ENCODE peak calls at places on chromosomes 13 and 19, in five cellular contexts. V is bronchial epithelial cell, S is esophagus muscularis mucosa, H is AG04450, L is lung. Z is an unnamed sample.

GRCh38 chr13:98853791-98854191 is 101.3 kb upstream of the SLC15A1 start:
- DNase-seq in V (no peak), S (no peak), H (no peak), L (no peak), Z (no peak)

GRCh38 chr13:22031702-22032286 is 360.9 kb downstream of the FGF9 start:
- DNase-seq in V (no peak), S (peak), H (no peak), L (no peak), Z (no peak)

GRCh38 chr19:52724701-52725514 is 9.9 kb downstream of the ZNF611 start:
- DNase-seq in V (no peak), S (no peak), H (no peak), L (no peak), Z (no peak)

GRCh38 chr13:46844431-46844830 is 47.5 kb upstream of the ESD start:
- DNase-seq in V (peak), S (no peak), H (no peak), L (no peak), Z (no peak)

GRCh38 chr19:42831221-42832019 is 48.1 kb downstream of the PSG1 start:
- DNase-seq in V (peak), S (no peak), H (no peak), L (no peak), Z (peak)

GRCh38 chr19:10274589-10274988 is 3.7 kb downstream of the ICAM1 start:
- DNase-seq in V (no peak), S (no peak), H (no peak), L (no peak), Z (no peak)

GRCh38 chr19:32930567-32930966 is 41.2 kb downstream of the CEP89 start:
- DNase-seq in V (no peak), S (no peak), H (no peak), L (no peak), Z (no peak)

GRCh38 chr13:114128624-114129522 is 3.5 kb downstream of the RASA3 start:
- DNase-seq in V (peak), S (no peak), H (peak), L (peak), Z (peak)

GRCh38 chr19:3304871-3305423 is 61.4 kb upstream of the NFIC start:
- DNase-seq in V (peak), S (peak), H (peak), L (peak), Z (no peak)

GRCh38 chr19:35063940-35064818 is 22.7 kb downstream of the HPN start:
- DNase-seq in V (peak), S (no peak), H (no peak), L (no peak), Z (peak)

GRCh38 chr13:51785592-51786424 is 18.2 kb downstream of the DHRS12 start:
- DNase-seq in V (no peak), S (no peak), H (no peak), L (no peak), Z (no peak)

GRCh38 chr13:24274452-24274971 is 34.9 kb upstream of the C1QTNF9 start:
- DNase-seq in V (peak), S (no peak), H (peak), L (no peak), Z (no peak)

GRCh38 chr13:113729329-113730019 is 29.6 kb upstream of the TMEM255B start:
- DNase-seq in V (no peak), S (no peak), H (no peak), L (no peak), Z (no peak)

GRCh38 chr19:51497666-51498065 is 3.9 kb downstream of the SIGLEC12 start:
- DNase-seq in V (no peak), S (no peak), H (no peak), L (no peak), Z (no peak)

GRCh38 chr13:74206061-74206561 is 71.9 kb upstream of the KLF12 start:
- DNase-seq in V (peak), S (no peak), H (peak), L (no peak), Z (no peak)

GRCh38 chr13:37869756-37870488 is at the start of gene TRPC4:
- DNase-seq in V (peak), S (no peak), H (no peak), L (no peak), Z (peak)

DNA sequence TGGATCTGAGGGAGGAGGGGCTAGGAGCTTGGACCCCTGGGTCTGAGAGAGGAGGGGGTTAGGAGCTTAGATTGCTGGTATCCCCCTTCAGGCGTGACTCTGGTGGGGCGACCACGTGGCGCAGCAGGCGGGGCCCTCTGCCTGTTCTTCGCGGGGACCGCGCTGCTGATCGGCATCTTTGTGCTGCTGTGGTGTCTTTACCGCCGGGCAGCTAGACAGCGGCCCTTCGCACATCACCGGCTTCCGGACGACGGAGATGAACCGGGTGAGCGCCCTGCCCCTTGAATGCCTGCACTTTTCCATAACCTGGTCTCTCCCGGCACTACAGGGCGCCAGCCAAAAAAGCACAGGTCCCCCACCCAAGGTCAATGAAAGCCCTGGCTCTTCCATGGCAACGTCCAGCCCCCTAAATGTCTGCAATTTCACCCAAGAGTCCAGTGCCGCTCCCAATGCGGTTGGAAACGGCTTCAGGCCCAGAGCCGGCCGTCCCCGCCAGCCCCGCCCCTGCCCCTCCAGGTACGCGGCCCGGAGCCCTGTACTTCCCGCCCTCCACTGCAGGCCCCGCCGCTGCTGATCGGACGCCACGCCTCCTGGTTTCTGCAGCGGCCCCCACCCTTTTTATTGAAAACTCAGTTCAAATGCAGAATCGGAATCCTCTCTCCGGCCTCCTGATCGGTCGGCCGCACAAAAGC is 2.8 kb downstream of the GFY start:
- DNase-seq in V (no peak), S (no peak), H (no peak), L (no peak), Z (no peak)
- H3K4me3 ChIP-seq in V (peak), S (peak), H (no peak), L (no peak), Z (no peak)

GRCh38 chr19:53875602-53876340 is 6.2 kb upstream of the PRKCG start:
- DNase-seq in V (no peak), S (no peak), H (no peak), L (no peak), Z (no peak)

GRCh38 chr19:53878786-53879144 is 3.2 kb upstream of the PRKCG start:
- DNase-seq in V (no peak), S (no peak), H (no peak), L (no peak), Z (no peak)

GRCh38 chr19:53877361-53877766 is 4.6 kb upstream of the PRKCG start:
- DNase-seq in V (no peak), S (no peak), H (no peak), L (no peak), Z (no peak)

GRCh38 chr19:53874384-53874995 is 6.8 kb downstream of the MYADM start:
- DNase-seq in V (no peak), S (no peak), H (no peak), L (no peak), Z (no peak)

DNA sequence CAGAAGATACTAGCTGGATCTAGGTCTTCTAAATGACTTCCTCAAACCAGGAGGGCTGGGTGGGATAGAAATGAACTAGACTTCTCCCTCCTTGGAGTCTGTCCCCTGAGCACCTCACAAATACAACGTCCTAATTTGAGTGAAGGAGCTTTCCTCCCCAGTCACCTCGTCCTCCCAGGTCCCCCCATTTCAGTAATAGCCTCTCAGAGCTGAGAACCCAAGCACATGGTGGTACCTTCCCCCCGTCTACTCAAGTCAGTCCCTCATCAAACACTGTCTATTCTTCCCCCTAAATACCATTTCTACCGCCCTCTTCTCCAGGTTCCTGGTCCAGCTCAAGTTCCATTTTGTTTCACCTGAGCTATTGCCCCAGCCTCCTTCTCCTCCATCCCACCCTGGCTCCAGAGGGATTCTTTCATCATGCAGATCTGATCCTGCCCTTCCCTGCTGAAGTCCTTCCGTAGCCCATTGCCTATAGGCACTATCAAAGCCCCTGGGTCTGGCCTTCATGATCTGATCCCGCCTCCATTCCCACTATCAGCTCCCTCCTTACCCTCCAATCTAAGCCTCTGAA is 5.3 kb upstream of the PRKCG start:
- DNase-seq in V (no peak), S (no peak), H (no peak), L (no peak), Z (no peak)
- H3K4me3 ChIP-seq in V (no peak), S (no peak), H (no peak), L (no peak), Z (no peak)

DNA sequence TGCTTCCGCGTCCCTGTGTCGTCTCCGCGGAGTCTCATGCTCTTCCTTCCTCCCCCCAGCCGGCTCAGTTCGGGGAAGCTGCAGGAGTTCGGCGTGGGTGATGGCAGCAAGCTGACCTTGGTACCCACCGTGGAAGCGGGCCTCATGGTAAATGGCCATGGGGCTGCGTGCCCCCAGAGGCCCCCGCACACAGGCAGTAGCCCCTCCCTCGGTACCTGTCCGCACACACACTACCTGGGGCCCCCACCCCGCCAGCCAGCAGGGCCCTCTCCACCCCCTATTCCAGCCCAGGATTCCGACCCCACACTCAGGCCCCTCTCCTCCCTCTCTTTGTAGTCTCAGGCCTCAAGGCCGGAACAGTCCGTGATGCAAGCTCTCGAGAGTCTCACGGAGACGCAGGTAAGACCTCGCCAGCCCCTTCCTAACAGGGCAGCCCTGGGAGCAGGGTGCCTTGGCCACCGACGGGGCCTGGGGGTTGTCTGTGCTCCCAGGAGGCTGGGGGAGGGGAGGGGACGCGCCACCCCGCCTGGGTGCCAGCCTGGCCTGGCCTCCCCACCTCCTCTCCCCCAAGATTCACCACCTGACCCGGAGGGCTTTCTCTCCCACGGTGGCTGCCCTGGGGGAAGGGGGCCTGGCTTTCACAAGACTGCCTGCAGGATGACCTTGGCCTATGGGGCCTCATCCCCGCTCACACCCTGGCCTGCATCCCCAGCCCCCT is 3.3 kb downstream of the MIDN start:
- DNase-seq in V (peak), S (no peak), H (no peak), L (peak), Z (no peak)
- H3K4me3 ChIP-seq in V (peak), S (peak), H (peak), L (peak), Z (peak)

GRCh38 chr19:50312967-50313811 is 16.0 kb downstream of the KCNC3 start:
- DNase-seq in V (no peak), S (no peak), H (no peak), L (no peak), Z (no peak)
- H3K4me3 ChIP-seq in V (no peak), S (no peak), H (no peak), L (no peak), Z (no peak)

DNA sequence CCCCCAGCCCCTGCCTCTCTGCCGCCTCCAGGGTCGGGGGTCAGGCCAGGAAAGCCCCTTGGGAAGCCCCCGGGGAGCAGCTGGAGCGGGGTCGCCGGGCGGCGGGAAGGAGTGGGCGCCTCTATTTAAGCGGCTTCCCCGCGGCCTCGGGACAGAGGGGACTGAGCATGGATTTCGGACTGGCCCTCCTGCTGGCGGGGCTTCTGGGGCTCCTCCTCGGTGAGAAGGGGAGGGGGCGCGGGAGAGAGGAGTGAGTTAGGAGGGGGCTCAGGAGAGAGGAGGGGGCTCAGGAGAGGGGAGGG is at the start of gene MADCAM1:
- DNase-seq in V (no peak), S (no peak), H (no peak), L (no peak), Z (no peak)
- H3K4me3 ChIP-seq in V (no peak), S (peak), H (no peak), L (no peak), Z (no peak)

Z was measured in kidney epithelial cell.